ENCODE peak calls at places on chromosomes 2 and 18, in nine cellular contexts. Q is heart right ventricle, T is GM19239, C is AG09309, L is GM13976, B is renal cortical epithelial cell, O is Peyer's patch, A is cerebellar cortex, X is germinal center. Z is an unnamed sample.

GRCh38 chr2:145185696-145186095 is 665.8 kb upstream of the ZEB2 start:
- DNase-seq in Q (peak), T (no peak), C (no peak), L (no peak), B (peak), O (no peak), A (no peak), X (no peak), Z (no peak)

GRCh38 chr2:97951155-97951670 is 44.5 kb downstream of the TMEM131 start:
- DNase-seq in Q (no peak), T (no peak), C (no peak), L (no peak), B (peak), O (no peak), A (no peak), X (no peak), Z (no peak)

GRCh38 chr18:61891874-61892273 is 933 bp downstream of the RNF152 start:
- DNase-seq in Q (no peak), T (no peak), C (no peak), L (no peak), B (no peak), O (no peak), A (peak), X (no peak), Z (no peak)

GRCh38 chr2:222292113-222292737 is 6.6 kb downstream of the PAX3 start:
- DNase-seq in Q (no peak), T (no peak), C (no peak), L (no peak), B (no peak), O (no peak), A (peak), X (no peak), Z (no peak)

GRCh38 chr2:145170787-145171186 is 650.9 kb upstream of the ZEB2 start:
- DNase-seq in Q (no peak), T (no peak), C (no peak), L (no peak), B (no peak), O (no peak), A (no peak), X (no peak), Z (no peak)

GRCh38 chr2:209426432-209426831 is 2.6 kb downstream of the MAP2 start:
- DNase-seq in Q (no peak), T (no peak), C (no peak), L (no peak), B (peak), O (no peak), A (peak), X (no peak), Z (no peak)

GRCh38 chr2:39837856-39838453 is 58.9 kb upstream of the THUMPD2 start:
- DNase-seq in Q (no peak), T (no peak), C (peak), L (peak), B (peak), O (no peak), A (peak), X (peak), Z (peak)

GRCh38 chr2:121454549-121455090 is 76.1 kb upstream of the RNU4ATAC start:
- DNase-seq in Q (no peak), T (no peak), C (no peak), L (no peak), B (no peak), O (no peak), A (no peak), X (no peak), Z (no peak)

GRCh38 chr18:25223211-25223610 is 128.8 kb downstream of the ZNF521 start:
- DNase-seq in Q (no peak), T (no peak), C (no peak), L (no peak), B (no peak), O (no peak), A (no peak), X (no peak), Z (no peak)

GRCh38 chr2:18814387-18814786 is 225.0 kb upstream of the NT5C1B start:
- DNase-seq in Q (no peak), T (no peak), C (peak), L (no peak), B (peak), O (no peak), A (no peak), X (no peak), Z (no peak)

GRCh38 chr2:1704606-1705556 is 39.4 kb downstream of the PXDN start:
- DNase-seq in Q (peak), T (no peak), C (no peak), L (no peak), B (peak), O (no peak), A (no peak), X (no peak), Z (no peak)

GRCh38 chr2:28765316-28765715 is 13.7 kb downstream of the PPP1CB start:
- DNase-seq in Q (no peak), T (no peak), C (no peak), L (no peak), B (no peak), O (no peak), A (no peak), X (no peak), Z (no peak)

GRCh38 chr2:68284896-68285295 is 32.6 kb upstream of the PPP3R1 start:
- DNase-seq in Q (peak), T (no peak), C (peak), L (no peak), B (peak), O (no peak), A (no peak), X (no peak), Z (no peak)